ENCODE peak calls at places on chromosomes 6 and 20, in eight cellular contexts. C is HCT116, N is heart left ventricle, V is GM12865, Y is foreskin fibroblast, S is A549, G is pancreas, X is sigmoid colon. R is an unnamed sample.

GRCh38 chr6:166387642-166388325 is 5.0 kb upstream of the MPC1 start:
- DNase-seq in G (no peak), X (no peak), S (no peak), C (no peak), V (no peak), Y (no peak), N (no peak), R (no peak)

GRCh38 chr6:3911614-3912336 is 62.6 kb downstream of the FAM50B start:
- DNase-seq in N (peak), Y (peak), C (peak), G (peak), S (peak), V (no peak), X (peak), R (peak)

GRCh38 chr6:18395851-18396187 is 8.7 kb downstream of the RNF144B start:
- DNase-seq in V (no peak), Y (no peak), G (no peak), S (no peak), X (no peak), C (no peak), N (no peak), R (no peak)

GRCh38 chr6:75489025-75489424 is 4.6 kb downstream of the FILIP1 start:
- DNase-seq in G (no peak), V (no peak), N (no peak), S (no peak), Y (no peak), X (no peak), C (no peak), R (no peak)

GRCh38 chr6:157699777-157700636 is 123.0 kb upstream of the SNX9 start:
- DNase-seq in S (no peak), N (no peak), X (no peak), Y (no peak), C (no peak), G (no peak), V (no peak), R (no peak)

GRCh38 chr6:30612213-30612612 is 4.8 kb downstream of the PPP1R10 start:
- DNase-seq in C (no peak), G (no peak), N (no peak), V (no peak), Y (peak), S (peak), X (no peak), R (peak)

GRCh38 chr6:145704153-145704781 is 31.1 kb downstream of the EPM2A start:
- DNase-seq in N (no peak), C (no peak), Y (no peak), V (no peak), S (no peak), G (no peak), X (no peak), R (peak)

GRCh38 chr20:20887593-20888272 is 175.3 kb upstream of the RALGAPA2 start:
- DNase-seq in V (no peak), X (no peak), Y (no peak), S (no peak), C (no peak), G (no peak), N (no peak), R (no peak)

GRCh38 chr6:47168176-47168575 is 126.0 kb upstream of the ADGRF1 start:
- DNase-seq in N (no peak), G (no peak), V (no peak), S (peak), X (no peak), Y (peak), C (peak), R (peak)

GRCh38 chr6:145247677-145248419 is 487.5 kb downstream of the EPM2A start:
- DNase-seq in G (no peak), C (no peak), V (no peak), X (no peak), N (no peak), S (peak), Y (peak), R (peak)

GRCh38 chr20:13256606-13257005 is 35.5 kb downstream of the ISM1 start:
- DNase-seq in N (no peak), X (no peak), Y (no peak), V (no peak), C (no peak), S (no peak), G (no peak), R (no peak)

GRCh38 chr6:130223508-130223907 is 757 bp upstream of the SAMD3 start:
- DNase-seq in Y (no peak), X (no peak), V (peak), C (no peak), G (no peak), S (no peak), N (no peak), R (peak)

GRCh38 chr20:33262658-33263065 is 20.4 kb upstream of the BPIFB1 start:
- DNase-seq in X (no peak), C (peak), G (no peak), V (peak), N (no peak), Y (peak), S (peak), R (peak)

GRCh38 chr6:82030761-82031160 is 216.8 kb downstream of the IBTK start:
- DNase-seq in V (no peak), C (no peak), Y (no peak), X (no peak), N (no peak), G (no peak), S (no peak), R (peak)

GRCh38 chr6:163260111-163260895 is 154.2 kb upstream of the QKI start:
- DNase-seq in S (no peak), V (no peak), G (no peak), X (no peak), N (no peak), Y (no peak), C (no peak), R (no peak)

GRCh38 chr6:140208286-140208685 is 833.8 kb upstream of the CITED2 start:
- DNase-seq in C (no peak), S (no peak), N (no peak), X (no peak), G (no peak), Y (no peak), V (no peak), R (no peak)

GRCh38 chr6:31878761-31879542 is at the start of gene SLC44A4:
- DNase-seq in C (no peak), V (no peak), X (no peak), G (peak), N (no peak), Y (no peak), S (no peak), R (peak)

GRCh38 chr6:90088009-90088408 is 193.7 kb downstream of the GJA10 start:
- DNase-seq in N (no peak), X (no peak), C (no peak), Y (peak), S (no peak), G (no peak), V (no peak), R (peak)

GRCh38 chr6:87472525-87473418 is at the start of gene SLC35A1:
- DNase-seq in S (peak), Y (peak), X (peak), N (peak), G (peak), V (peak), C (peak), R (peak)

GRCh38 chr6:155259202-155259601 is 4.6 kb upstream of the CLDN20 start:
- DNase-seq in X (no peak), N (no peak), Y (no peak), C (no peak), S (no peak), V (no peak), G (no peak), R (no peak)
- H3K4me3 ChIP-seq in X (no peak), N (no peak), Y (no peak), C (no peak), S (no peak), V (no peak), G (no peak), R (no peak)

GRCh38 chr20:50136822-50137599 is 16.5 kb downstream of the PEDS1 start:
- DNase-seq in Y (peak), S (no peak), N (no peak), C (no peak), V (no peak), G (no peak), X (no peak), R (peak)

GRCh38 chr20:50141018-50141675 is 12.4 kb downstream of the PEDS1 start:
- DNase-seq in C (no peak), N (no peak), V (no peak), X (no peak), S (no peak), G (no peak), Y (no peak), R (peak)

GRCh38 chr20:50138120-50138478 is 15.4 kb downstream of the PEDS1 start:
- DNase-seq in C (no peak), G (no peak), S (no peak), V (no peak), Y (no peak), N (no peak), X (no peak), R (no peak)

GRCh38 chr20:50140339-50140859 is 13.1 kb downstream of the PEDS1 start:
- DNase-seq in N (no peak), V (no peak), X (no peak), S (no peak), Y (no peak), C (no peak), G (no peak), R (no peak)

DNA sequence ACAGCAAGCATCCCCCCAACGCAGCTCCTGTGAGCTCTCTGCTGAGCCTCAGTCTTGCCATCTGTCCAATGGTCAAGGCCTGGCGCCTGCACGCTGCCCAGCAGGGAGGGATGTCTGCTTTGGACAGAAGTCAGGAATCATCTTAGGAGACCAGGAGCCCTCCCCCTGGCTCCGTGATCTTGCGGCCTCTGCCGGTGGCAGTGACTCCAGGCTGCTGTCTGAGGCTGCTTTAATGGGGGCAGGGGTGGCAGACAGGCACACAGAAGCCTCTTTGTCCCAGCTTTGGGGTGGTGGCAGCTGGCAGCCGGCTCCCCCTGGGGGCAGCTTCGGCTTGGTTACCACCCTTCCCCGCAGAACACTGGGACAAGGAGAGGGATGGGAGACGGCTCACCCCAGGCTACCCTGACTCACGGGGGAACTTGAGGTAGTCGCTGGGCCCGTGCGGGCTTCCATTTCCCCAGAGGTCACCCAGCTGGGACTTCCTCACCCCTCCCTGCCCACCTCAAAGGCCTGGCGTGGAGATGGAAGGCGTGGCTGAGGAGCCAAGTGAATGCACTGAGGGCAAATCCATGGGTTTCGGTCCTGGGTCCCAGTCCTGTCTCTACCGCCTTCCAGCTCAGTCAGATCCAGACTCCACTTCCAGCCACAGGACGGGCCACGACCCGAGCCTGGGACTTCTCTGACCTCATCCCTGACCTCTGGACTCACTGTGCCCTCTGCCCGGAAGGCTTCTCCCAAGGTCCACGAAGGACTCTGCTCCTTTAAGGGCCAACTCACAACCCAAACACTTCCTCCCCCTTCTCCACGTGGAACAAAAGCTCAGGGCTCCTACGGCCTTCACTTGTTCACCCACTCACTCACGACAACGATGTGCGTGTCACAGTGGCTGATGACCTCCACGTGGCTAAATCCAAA is 14.8 kb downstream of the PEDS1 start:
- DNase-seq in V (no peak), C (no peak), S (no peak), G (no peak), X (no peak), Y (no peak), N (no peak), R (peak)
- TF ChIP-seq CTCF in V (no peak), C (peak), S (no peak), G (no peak), X (no peak), Y (no peak), N (no peak), R (no peak)

GRCh38 chr6:4973972-4974885 is 29.6 kb downstream of the RPP40 start:
- DNase-seq in Y (peak), G (no peak), S (no peak), X (peak), C (no peak), V (no peak), N (no peak), R (peak)
- H3K4me3 ChIP-seq in Y (no peak), G (no peak), S (no peak), X (no peak), C (no peak), V (no peak), N (peak), R (no peak)

GRCh38 chr6:127291495-127291894 is 24.8 kb downstream of the RNF146 start:
- DNase-seq in G (no peak), X (no peak), Y (no peak), C (no peak), V (peak), N (no peak), S (no peak), R (no peak)
- TF ChIP-seq CTCF in G (no peak), X (no peak), Y (no peak), C (no peak), V (no peak), N (no peak), S (no peak), R (no peak)

GRCh38 chr6:21295846-21296245 is 297.7 kb upstream of the SOX4 start:
- DNase-seq in Y (no peak), X (no peak), G (no peak), V (no peak), N (no peak), C (no peak), S (no peak), R (no peak)
- H3K4me3 ChIP-seq in Y (no peak), X (no peak), G (no peak), V (no peak), N (no peak), C (no peak), S (no peak), R (no peak)

GRCh38 chr6:49606696-49607390 is 29.8 kb downstream of the RHAG start:
- DNase-seq in Y (peak), N (peak), C (peak), G (peak), V (peak), X (no peak), S (peak), R (peak)
- TF ChIP-seq CTCF in Y (peak), N (peak), C (peak), G (peak), V (peak), X (no peak), S (peak), R (peak)

R was measured in epithelial cell of esophagus.